ENCODE peak calls at places on chromosomes 3 and 15, in nine cellular contexts. T is suprapubic skin; H is T-helper 22 cell; I is natural killer cell treated with Interleukin-12 subunit alpha and Interleukin-12 subunit beta and Interleukin-15 and Interleukin-18, amount 100 ng/mL, for 72 hours; C is COLO829; D is RWPE1; X is iris pigment epithelial cell; W is GM13977; V is right cardiac atrium. Z is an unnamed sample.

GRCh38 chr15:87873501-87873900 is 383.0 kb downstream of the NTRK3 start:
- DNase-seq in V (no peak), T (no peak), H (no peak), I (no peak), W (no peak), D (no peak), X (no peak), C (no peak), Z (no peak)

GRCh38 chr3:85360742-85361387 is 402.1 kb downstream of the CADM2 start:
- DNase-seq in T (no peak), C (peak), D (peak), W (peak), I (no peak), X (peak), H (no peak), V (no peak), Z (peak)

GRCh38 chr15:40731034-40731433 is 24.0 kb downstream of the RMDN3 start:
- DNase-seq in V (no peak), I (no peak), X (peak), W (no peak), H (no peak), D (no peak), T (no peak), C (no peak), Z (no peak)

GRCh38 chr3:105865867-105866350 is 2.9 kb downstream of the CBLB start:
- DNase-seq in V (no peak), X (no peak), I (no peak), D (no peak), W (no peak), C (no peak), T (no peak), H (no peak), Z (no peak)

GRCh38 chr15:76172782-76173181 is 113.0 kb downstream of the TMEM266 start:
- DNase-seq in V (no peak), H (no peak), D (no peak), C (no peak), W (no peak), I (no peak), X (no peak), T (no peak), Z (no peak)

GRCh38 chr15:80643296-80643965 is 51.7 kb upstream of the ABHD17C start:
- DNase-seq in W (no peak), V (no peak), T (no peak), D (no peak), C (peak), I (no peak), X (no peak), H (no peak), Z (no peak)

GRCh38 chr3:25576836-25577454 is 87.8 kb downstream of the TOP2B start:
- DNase-seq in W (no peak), X (no peak), T (no peak), I (no peak), C (no peak), D (no peak), V (no peak), H (no peak), Z (no peak)

GRCh38 chr3:71341721-71342120 is 241.8 kb downstream of the FOXP1 start:
- DNase-seq in T (no peak), H (no peak), V (no peak), I (no peak), D (peak), W (no peak), C (no peak), X (peak), Z (peak)

GRCh38 chr3:127688416-127689265 is 15.9 kb downstream of the ABTB1 start:
- DNase-seq in W (no peak), C (no peak), V (peak), I (no peak), H (no peak), X (peak), T (peak), D (no peak), Z (peak)

GRCh38 chr3:12508316-12508715 is 24.0 kb downstream of the TSEN2 start:
- DNase-seq in I (no peak), C (no peak), V (no peak), W (no peak), D (peak), H (no peak), T (peak), X (peak), Z (peak)

GRCh38 chr3:101940521-101940992 is 91.2 kb downstream of the NFKBIZ start:
- DNase-seq in V (no peak), T (no peak), H (no peak), I (no peak), C (peak), X (peak), D (peak), W (no peak), Z (peak)

GRCh38 chr3:49020335-49021212 is 1.3 kb upstream of the NDUFAF3 start:
- DNase-seq in C (no peak), H (no peak), W (peak), D (no peak), I (peak), T (peak), X (no peak), V (peak), Z (no peak)

GRCh38 chr15:99016680-99017321 is 9.2 kb upstream of the PGPEP1L start:
- DNase-seq in X (peak), T (no peak), H (no peak), D (peak), C (peak), V (peak), I (no peak), W (no peak), Z (no peak)

GRCh38 chr3:17088602-17089313 is 204.0 kb downstream of the PLCL2 start:
- DNase-seq in T (no peak), X (no peak), C (no peak), H (no peak), D (no peak), V (no peak), I (peak), W (no peak), Z (no peak)

GRCh38 chr3:39378092-39378491 is 5.1 kb upstream of the SLC25A38 start:
- DNase-seq in W (peak), D (peak), I (no peak), X (peak), T (no peak), H (peak), C (peak), V (no peak), Z (peak)

GRCh38 chr3:123871946-123872345 is 12.2 kb downstream of the MYLK start:
- DNase-seq in X (no peak), C (no peak), W (no peak), I (no peak), V (no peak), H (no peak), D (no peak), T (no peak), Z (no peak)

GRCh38 chr3:9385209-9385936 is 12.0 kb upstream of the SETD5 start:
- DNase-seq in W (no peak), C (no peak), X (peak), H (no peak), T (no peak), V (no peak), D (no peak), I (no peak), Z (no peak)

GRCh38 chr15:75729304-75730069 is 16.8 kb upstream of the CSPG4 start:
- DNase-seq in T (no peak), C (no peak), V (peak), I (no peak), H (no peak), X (no peak), W (no peak), D (no peak), Z (no peak)

GRCh38 chr15:28179270-28179669 is 80.2 kb upstream of the OCA2 start:
- DNase-seq in X (no peak), W (no peak), H (no peak), C (no peak), I (no peak), D (no peak), V (no peak), T (no peak), Z (no peak)

GRCh38 chr3:64686446-64686908 is 1.3 kb downstream of the ADAMTS9 start:
- DNase-seq in W (peak), C (no peak), X (peak), D (no peak), V (no peak), T (no peak), I (no peak), H (no peak), Z (peak)

Z was measured in brain microvascular endothelial cell.